ENCODE peak calls at places on chromosomes 13 and 19, in ten cellular contexts. One of them, this sample, is unnamed.

GRCh38 chr13:65744761-65745160 is 1485.4 kb downstream of the PCDH9 start:
- DNase-seq in fibroblast of mammary gland: peak
- DNase-seq in sigmoid colon: no peak
- DNase-seq in CD4-positive, alpha-beta T cell: no peak
- DNase-seq in GDM1: no peak
- DNase-seq in stimulated activated CD4-positive, alpha-beta T cell treated with anti-CD3 and anti-CD28 coated beads, Interleukin-1b, Interleukin-23, amount 100 ng/mL, for 4 hours: no peak
- DNase-seq in CD8-positive, alpha-beta T cell: no peak
- DNase-seq in stimulated activated CD8-positive, alpha-beta memory T cell treated with anti-CD3 and anti-CD28 coated beads, Interleukin-7, amount 100 ng/mL, for 24 hours: no peak
- DNase-seq in substantia nigra: no peak
- DNase-seq in SK-N-DZ: no peak
- DNase-seq in this sample: no peak

GRCh38 chr13:26976336-26976735 is 195.3 kb downstream of the USP12 start:
- DNase-seq in CD8-positive, alpha-beta T cell: no peak
- DNase-seq in stimulated activated CD4-positive, alpha-beta T cell treated with anti-CD3 and anti-CD28 coated beads, Interleukin-1b, Interleukin-23, amount 100 ng/mL, for 4 hours: no peak
- DNase-seq in SK-N-DZ: no peak
- DNase-seq in substantia nigra: no peak
- DNase-seq in sigmoid colon: no peak
- DNase-seq in stimulated activated CD8-positive, alpha-beta memory T cell treated with anti-CD3 and anti-CD28 coated beads, Interleukin-7, amount 100 ng/mL, for 24 hours: no peak
- DNase-seq in CD4-positive, alpha-beta T cell: no peak
- DNase-seq in fibroblast of mammary gland: no peak
- DNase-seq in GDM1: no peak
- DNase-seq in this sample: no peak

GRCh38 chr19:28307460-28307859 is 905.5 kb downstream of the UQCRFS1 start:
- DNase-seq in sigmoid colon: no peak
- DNase-seq in SK-N-DZ: no peak
- DNase-seq in stimulated activated CD8-positive, alpha-beta memory T cell treated with anti-CD3 and anti-CD28 coated beads, Interleukin-7, amount 100 ng/mL, for 24 hours: no peak
- DNase-seq in fibroblast of mammary gland: peak
- DNase-seq in GDM1: no peak
- DNase-seq in stimulated activated CD4-positive, alpha-beta T cell treated with anti-CD3 and anti-CD28 coated beads, Interleukin-1b, Interleukin-23, amount 100 ng/mL, for 4 hours: no peak
- DNase-seq in CD8-positive, alpha-beta T cell: no peak
- DNase-seq in substantia nigra: no peak
- DNase-seq in CD4-positive, alpha-beta T cell: no peak
- DNase-seq in this sample: no peak

GRCh38 chr19:6800991-6801396 is 28.5 kb downstream of the VAV1 start:
- DNase-seq in sigmoid colon: no peak
- DNase-seq in CD8-positive, alpha-beta T cell: no peak
- DNase-seq in CD4-positive, alpha-beta T cell: no peak
- DNase-seq in GDM1: no peak
- DNase-seq in SK-N-DZ: no peak
- DNase-seq in fibroblast of mammary gland: peak
- DNase-seq in stimulated activated CD8-positive, alpha-beta memory T cell treated with anti-CD3 and anti-CD28 coated beads, Interleukin-7, amount 100 ng/mL, for 24 hours: no peak
- DNase-seq in substantia nigra: no peak
- DNase-seq in stimulated activated CD4-positive, alpha-beta T cell treated with anti-CD3 and anti-CD28 coated beads, Interleukin-1b, Interleukin-23, amount 100 ng/mL, for 4 hours: no peak
- DNase-seq in this sample: peak

GRCh38 chr13:113138792-113139551 is 16.4 kb downstream of the F10 start:
- DNase-seq in fibroblast of mammary gland: no peak
- DNase-seq in GDM1: no peak
- DNase-seq in substantia nigra: no peak
- DNase-seq in stimulated activated CD8-positive, alpha-beta memory T cell treated with anti-CD3 and anti-CD28 coated beads, Interleukin-7, amount 100 ng/mL, for 24 hours: no peak
- DNase-seq in stimulated activated CD4-positive, alpha-beta T cell treated with anti-CD3 and anti-CD28 coated beads, Interleukin-1b, Interleukin-23, amount 100 ng/mL, for 4 hours: no peak
- DNase-seq in CD8-positive, alpha-beta T cell: no peak
- DNase-seq in sigmoid colon: no peak
- DNase-seq in CD4-positive, alpha-beta T cell: no peak
- DNase-seq in SK-N-DZ: no peak
- DNase-seq in this sample: no peak

GRCh38 chr19:50357178-50358100 is 8.0 kb downstream of the NAPSA start:
- DNase-seq in stimulated activated CD4-positive, alpha-beta T cell treated with anti-CD3 and anti-CD28 coated beads, Interleukin-1b, Interleukin-23, amount 100 ng/mL, for 4 hours: peak
- DNase-seq in GDM1: peak
- DNase-seq in fibroblast of mammary gland: peak
- DNase-seq in CD8-positive, alpha-beta T cell: peak
- DNase-seq in sigmoid colon: peak
- DNase-seq in CD4-positive, alpha-beta T cell: peak
- DNase-seq in SK-N-DZ: peak
- DNase-seq in substantia nigra: peak
- DNase-seq in stimulated activated CD8-positive, alpha-beta memory T cell treated with anti-CD3 and anti-CD28 coated beads, Interleukin-7, amount 100 ng/mL, for 24 hours: peak
- DNase-seq in this sample: peak

GRCh38 chr13:42334329-42334706 is 62.4 kb downstream of the AKAP11 start:
- DNase-seq in CD4-positive, alpha-beta T cell: no peak
- DNase-seq in GDM1: no peak
- DNase-seq in substantia nigra: no peak
- DNase-seq in fibroblast of mammary gland: no peak
- DNase-seq in stimulated activated CD8-positive, alpha-beta memory T cell treated with anti-CD3 and anti-CD28 coated beads, Interleukin-7, amount 100 ng/mL, for 24 hours: no peak
- DNase-seq in CD8-positive, alpha-beta T cell: no peak
- DNase-seq in SK-N-DZ: no peak
- DNase-seq in stimulated activated CD4-positive, alpha-beta T cell treated with anti-CD3 and anti-CD28 coated beads, Interleukin-1b, Interleukin-23, amount 100 ng/mL, for 4 hours: no peak
- DNase-seq in sigmoid colon: no peak
- DNase-seq in this sample: no peak

GRCh38 chr13:48975101-48975925 is at the start of gene FNDC3A:
- DNase-seq in GDM1: peak
- DNase-seq in stimulated activated CD4-positive, alpha-beta T cell treated with anti-CD3 and anti-CD28 coated beads, Interleukin-1b, Interleukin-23, amount 100 ng/mL, for 4 hours: peak
- DNase-seq in fibroblast of mammary gland: peak
- DNase-seq in SK-N-DZ: peak
- DNase-seq in CD4-positive, alpha-beta T cell: peak
- DNase-seq in CD8-positive, alpha-beta T cell: peak
- DNase-seq in sigmoid colon: peak
- DNase-seq in substantia nigra: peak
- DNase-seq in stimulated activated CD8-positive, alpha-beta memory T cell treated with anti-CD3 and anti-CD28 coated beads, Interleukin-7, amount 100 ng/mL, for 24 hours: peak
- DNase-seq in this sample: peak

GRCh38 chr19:54335979-54336892 is 2.7 kb downstream of the LILRA4 start:
- DNase-seq in stimulated activated CD4-positive, alpha-beta T cell treated with anti-CD3 and anti-CD28 coated beads, Interleukin-1b, Interleukin-23, amount 100 ng/mL, for 4 hours: no peak
- DNase-seq in GDM1: no peak
- DNase-seq in SK-N-DZ: no peak
- DNase-seq in CD8-positive, alpha-beta T cell: no peak
- DNase-seq in substantia nigra: no peak
- DNase-seq in sigmoid colon: no peak
- DNase-seq in fibroblast of mammary gland: no peak
- DNase-seq in CD4-positive, alpha-beta T cell: no peak
- DNase-seq in stimulated activated CD8-positive, alpha-beta memory T cell treated with anti-CD3 and anti-CD28 coated beads, Interleukin-7, amount 100 ng/mL, for 24 hours: no peak
- DNase-seq in this sample: no peak

GRCh38 chr13:99059498-99060070 is 81.7 kb upstream of the DOCK9 start:
- DNase-seq in fibroblast of mammary gland: no peak
- DNase-seq in substantia nigra: no peak
- DNase-seq in stimulated activated CD4-positive, alpha-beta T cell treated with anti-CD3 and anti-CD28 coated beads, Interleukin-1b, Interleukin-23, amount 100 ng/mL, for 4 hours: no peak
- DNase-seq in GDM1: no peak
- DNase-seq in CD8-positive, alpha-beta T cell: no peak
- DNase-seq in CD4-positive, alpha-beta T cell: no peak
- DNase-seq in sigmoid colon: no peak
- DNase-seq in SK-N-DZ: no peak
- DNase-seq in stimulated activated CD8-positive, alpha-beta memory T cell treated with anti-CD3 and anti-CD28 coated beads, Interleukin-7, amount 100 ng/mL, for 24 hours: no peak
- DNase-seq in this sample: no peak

GRCh38 chr19:35518313-35518712 is 4.9 kb upstream of the DMKN start:
- DNase-seq in fibroblast of mammary gland: peak
- DNase-seq in GDM1: no peak
- DNase-seq in substantia nigra: no peak
- DNase-seq in stimulated activated CD4-positive, alpha-beta T cell treated with anti-CD3 and anti-CD28 coated beads, Interleukin-1b, Interleukin-23, amount 100 ng/mL, for 4 hours: no peak
- DNase-seq in SK-N-DZ: no peak
- DNase-seq in CD4-positive, alpha-beta T cell: no peak
- DNase-seq in sigmoid colon: no peak
- DNase-seq in stimulated activated CD8-positive, alpha-beta memory T cell treated with anti-CD3 and anti-CD28 coated beads, Interleukin-7, amount 100 ng/mL, for 24 hours: no peak
- DNase-seq in CD8-positive, alpha-beta T cell: no peak
- DNase-seq in this sample: peak

GRCh38 chr19:12938054-12938535 is 314 bp upstream of the CALR start:
- DNase-seq in sigmoid colon: peak
- DNase-seq in CD8-positive, alpha-beta T cell: peak
- DNase-seq in CD4-positive, alpha-beta T cell: peak
- DNase-seq in stimulated activated CD8-positive, alpha-beta memory T cell treated with anti-CD3 and anti-CD28 coated beads, Interleukin-7, amount 100 ng/mL, for 24 hours: peak
- DNase-seq in SK-N-DZ: peak
- DNase-seq in GDM1: peak
- DNase-seq in fibroblast of mammary gland: peak
- DNase-seq in substantia nigra: peak
- DNase-seq in stimulated activated CD4-positive, alpha-beta T cell treated with anti-CD3 and anti-CD28 coated beads, Interleukin-1b, Interleukin-23, amount 100 ng/mL, for 4 hours: peak
- DNase-seq in this sample: peak

GRCh38 chr13:51584731-51585191 is 499 bp downstream of the WDFY2 start:
- DNase-seq in fibroblast of mammary gland: peak
- DNase-seq in substantia nigra: peak
- DNase-seq in GDM1: no peak
- DNase-seq in stimulated activated CD4-positive, alpha-beta T cell treated with anti-CD3 and anti-CD28 coated beads, Interleukin-1b, Interleukin-23, amount 100 ng/mL, for 4 hours: peak
- DNase-seq in sigmoid colon: peak
- DNase-seq in SK-N-DZ: no peak
- DNase-seq in CD4-positive, alpha-beta T cell: peak
- DNase-seq in stimulated activated CD8-positive, alpha-beta memory T cell treated with anti-CD3 and anti-CD28 coated beads, Interleukin-7, amount 100 ng/mL, for 24 hours: peak
- DNase-seq in CD8-positive, alpha-beta T cell: peak
- DNase-seq in this sample: peak

GRCh38 chr19:49896863-49897621 is at the start of gene IL4I1:
- DNase-seq in CD4-positive, alpha-beta T cell: peak
- DNase-seq in stimulated activated CD8-positive, alpha-beta memory T cell treated with anti-CD3 and anti-CD28 coated beads, Interleukin-7, amount 100 ng/mL, for 24 hours: peak
- DNase-seq in SK-N-DZ: no peak
- DNase-seq in sigmoid colon: no peak
- DNase-seq in fibroblast of mammary gland: no peak
- DNase-seq in substantia nigra: peak
- DNase-seq in GDM1: peak
- DNase-seq in stimulated activated CD4-positive, alpha-beta T cell treated with anti-CD3 and anti-CD28 coated beads, Interleukin-1b, Interleukin-23, amount 100 ng/mL, for 4 hours: peak
- DNase-seq in CD8-positive, alpha-beta T cell: peak
- DNase-seq in this sample: peak

GRCh38 chr13:113862766-113863510 is 938 bp downstream of the GAS6 start:
- DNase-seq in GDM1: no peak
- DNase-seq in stimulated activated CD8-positive, alpha-beta memory T cell treated with anti-CD3 and anti-CD28 coated beads, Interleukin-7, amount 100 ng/mL, for 24 hours: no peak
- DNase-seq in fibroblast of mammary gland: no peak
- DNase-seq in substantia nigra: peak
- DNase-seq in sigmoid colon: no peak
- DNase-seq in stimulated activated CD4-positive, alpha-beta T cell treated with anti-CD3 and anti-CD28 coated beads, Interleukin-1b, Interleukin-23, amount 100 ng/mL, for 4 hours: no peak
- DNase-seq in SK-N-DZ: no peak
- DNase-seq in CD8-positive, alpha-beta T cell: no peak
- DNase-seq in CD4-positive, alpha-beta T cell: no peak
- DNase-seq in this sample: no peak

GRCh38 chr13:67619987-67620386 is 389.9 kb upstream of the PCDH9 start:
- DNase-seq in CD8-positive, alpha-beta T cell: no peak
- DNase-seq in CD4-positive, alpha-beta T cell: no peak
- DNase-seq in fibroblast of mammary gland: peak
- DNase-seq in GDM1: no peak
- DNase-seq in sigmoid colon: no peak
- DNase-seq in stimulated activated CD4-positive, alpha-beta T cell treated with anti-CD3 and anti-CD28 coated beads, Interleukin-1b, Interleukin-23, amount 100 ng/mL, for 4 hours: no peak
- DNase-seq in stimulated activated CD8-positive, alpha-beta memory T cell treated with anti-CD3 and anti-CD28 coated beads, Interleukin-7, amount 100 ng/mL, for 24 hours: no peak
- DNase-seq in SK-N-DZ: no peak
- DNase-seq in substantia nigra: no peak
- DNase-seq in this sample: peak

GRCh38 chr19:8501968-8502367 is 472 bp downstream of the PRAM1 start:
- DNase-seq in SK-N-DZ: no peak
- DNase-seq in substantia nigra: no peak
- DNase-seq in stimulated activated CD8-positive, alpha-beta memory T cell treated with anti-CD3 and anti-CD28 coated beads, Interleukin-7, amount 100 ng/mL, for 24 hours: no peak
- DNase-seq in sigmoid colon: no peak
- DNase-seq in GDM1: no peak
- DNase-seq in stimulated activated CD4-positive, alpha-beta T cell treated with anti-CD3 and anti-CD28 coated beads, Interleukin-1b, Interleukin-23, amount 100 ng/mL, for 4 hours: no peak
- DNase-seq in CD4-positive, alpha-beta T cell: no peak
- DNase-seq in CD8-positive, alpha-beta T cell: no peak
- DNase-seq in fibroblast of mammary gland: no peak
- DNase-seq in this sample: no peak

GRCh38 chr13:49343731-49344130 is 96.0 kb downstream of the CDADC1 start:
- DNase-seq in CD8-positive, alpha-beta T cell: no peak
- DNase-seq in stimulated activated CD4-positive, alpha-beta T cell treated with anti-CD3 and anti-CD28 coated beads, Interleukin-1b, Interleukin-23, amount 100 ng/mL, for 4 hours: no peak
- DNase-seq in fibroblast of mammary gland: no peak
- DNase-seq in sigmoid colon: no peak
- DNase-seq in GDM1: no peak
- DNase-seq in stimulated activated CD8-positive, alpha-beta memory T cell treated with anti-CD3 and anti-CD28 coated beads, Interleukin-7, amount 100 ng/mL, for 24 hours: no peak
- DNase-seq in CD4-positive, alpha-beta T cell: no peak
- DNase-seq in SK-N-DZ: no peak
- DNase-seq in substantia nigra: no peak
- DNase-seq in this sample: no peak

GRCh38 chr13:113364371-113364932 is 522 bp upstream of the GRTP1 start:
- DNase-seq in sigmoid colon: peak
- DNase-seq in stimulated activated CD8-positive, alpha-beta memory T cell treated with anti-CD3 and anti-CD28 coated beads, Interleukin-7, amount 100 ng/mL, for 24 hours: no peak
- DNase-seq in CD8-positive, alpha-beta T cell: no peak
- DNase-seq in fibroblast of mammary gland: no peak
- DNase-seq in SK-N-DZ: no peak
- DNase-seq in GDM1: no peak
- DNase-seq in substantia nigra: no peak
- DNase-seq in stimulated activated CD4-positive, alpha-beta T cell treated with anti-CD3 and anti-CD28 coated beads, Interleukin-1b, Interleukin-23, amount 100 ng/mL, for 4 hours: no peak
- DNase-seq in CD4-positive, alpha-beta T cell: no peak
- DNase-seq in this sample: no peak

GRCh38 chr13:26558074-26558805 is 757 bp downstream of the WASF3 start:
- DNase-seq in substantia nigra: peak
- DNase-seq in sigmoid colon: no peak
- DNase-seq in CD4-positive, alpha-beta T cell: no peak
- DNase-seq in stimulated activated CD8-positive, alpha-beta memory T cell treated with anti-CD3 and anti-CD28 coated beads, Interleukin-7, amount 100 ng/mL, for 24 hours: no peak
- DNase-seq in SK-N-DZ: no peak
- DNase-seq in GDM1: no peak
- DNase-seq in stimulated activated CD4-positive, alpha-beta T cell treated with anti-CD3 and anti-CD28 coated beads, Interleukin-1b, Interleukin-23, amount 100 ng/mL, for 4 hours: no peak
- DNase-seq in CD8-positive, alpha-beta T cell: no peak
- DNase-seq in fibroblast of mammary gland: peak
- DNase-seq in this sample: peak

GRCh38 chr19:1912760-1913505 is 7.7 kb downstream of the ADAT3 start:
- DNase-seq in CD8-positive, alpha-beta T cell: no peak
- DNase-seq in substantia nigra: no peak
- DNase-seq in fibroblast of mammary gland: no peak
- DNase-seq in GDM1: no peak
- DNase-seq in stimulated activated CD4-positive, alpha-beta T cell treated with anti-CD3 and anti-CD28 coated beads, Interleukin-1b, Interleukin-23, amount 100 ng/mL, for 4 hours: no peak
- DNase-seq in CD4-positive, alpha-beta T cell: no peak
- DNase-seq in SK-N-DZ: no peak
- DNase-seq in stimulated activated CD8-positive, alpha-beta memory T cell treated with anti-CD3 and anti-CD28 coated beads, Interleukin-7, amount 100 ng/mL, for 24 hours: no peak
- DNase-seq in sigmoid colon: no peak
- DNase-seq in this sample: no peak

GRCh38 chr19:51511353-51511752 is 9.8 kb upstream of the SIGLEC12 start:
- DNase-seq in GDM1: no peak
- DNase-seq in stimulated activated CD8-positive, alpha-beta memory T cell treated with anti-CD3 and anti-CD28 coated beads, Interleukin-7, amount 100 ng/mL, for 24 hours: no peak
- DNase-seq in stimulated activated CD4-positive, alpha-beta T cell treated with anti-CD3 and anti-CD28 coated beads, Interleukin-1b, Interleukin-23, amount 100 ng/mL, for 4 hours: no peak
- DNase-seq in substantia nigra: no peak
- DNase-seq in SK-N-DZ: no peak
- DNase-seq in CD4-positive, alpha-beta T cell: no peak
- DNase-seq in sigmoid colon: no peak
- DNase-seq in CD8-positive, alpha-beta T cell: no peak
- DNase-seq in fibroblast of mammary gland: peak
- DNase-seq in this sample: peak

GRCh38 chr19:15432018-15432494 is 13.3 kb upstream of the AKAP8L start:
- DNase-seq in fibroblast of mammary gland: no peak
- DNase-seq in sigmoid colon: peak
- DNase-seq in SK-N-DZ: no peak
- DNase-seq in stimulated activated CD4-positive, alpha-beta T cell treated with anti-CD3 and anti-CD28 coated beads, Interleukin-1b, Interleukin-23, amount 100 ng/mL, for 4 hours: no peak
- DNase-seq in CD4-positive, alpha-beta T cell: no peak
- DNase-seq in substantia nigra: peak
- DNase-seq in GDM1: no peak
- DNase-seq in CD8-positive, alpha-beta T cell: no peak
- DNase-seq in stimulated activated CD8-positive, alpha-beta memory T cell treated with anti-CD3 and anti-CD28 coated beads, Interleukin-7, amount 100 ng/mL, for 24 hours: no peak
- DNase-seq in this sample: no peak

GRCh38 chr13:44759222-44759721 is 183.1 kb upstream of the TSC22D1 start:
- DNase-seq in fibroblast of mammary gland: no peak
- DNase-seq in CD4-positive, alpha-beta T cell: no peak
- DNase-seq in stimulated activated CD4-positive, alpha-beta T cell treated with anti-CD3 and anti-CD28 coated beads, Interleukin-1b, Interleukin-23, amount 100 ng/mL, for 4 hours: no peak
- DNase-seq in stimulated activated CD8-positive, alpha-beta memory T cell treated with anti-CD3 and anti-CD28 coated beads, Interleukin-7, amount 100 ng/mL, for 24 hours: no peak
- DNase-seq in GDM1: no peak
- DNase-seq in SK-N-DZ: no peak
- DNase-seq in substantia nigra: no peak
- DNase-seq in CD8-positive, alpha-beta T cell: no peak
- DNase-seq in sigmoid colon: no peak
- DNase-seq in this sample: peak

This sample was measured in LHCN-M2.